ENCODE peak calls at places on chromosomes 2 and 18, in five cellular contexts. Y, W, N, K and I are unnamed samples.

GRCh38 chr2:134625311-134625710 is 93.5 kb downstream of the TMEM163 start:
- DNase-seq in Y (no peak), W (no peak), N (no peak), K (no peak), I (no peak)

GRCh38 chr2:205694256-205694655 is 12.0 kb downstream of the NRP2 start:
- DNase-seq in Y (no peak), W (no peak), N (no peak), K (no peak), I (no peak)

GRCh38 chr2:28054916-28055315 is 164.4 kb downstream of the BABAM2 start:
- DNase-seq in Y (no peak), W (no peak), N (peak), K (no peak), I (no peak)

GRCh38 chr2:41598161-41598894 is 449.5 kb upstream of the PKDCC start:
- DNase-seq in Y (no peak), W (no peak), N (peak), K (no peak), I (no peak)

GRCh38 chr2:56047136-56047535 is 123.6 kb upstream of the EFEMP1 start:
- DNase-seq in Y (no peak), W (no peak), N (no peak), K (no peak), I (no peak)

GRCh38 chr18:44117821-44118220 is 562.9 kb upstream of the SETBP1 start:
- DNase-seq in Y (no peak), W (no peak), N (no peak), K (no peak), I (no peak)

GRCh38 chr2:128451084-128451483 is 132.4 kb upstream of the HS6ST1 start:
- DNase-seq in Y (no peak), W (no peak), N (no peak), K (no peak), I (no peak)

GRCh38 chr2:68319397-68320117 is at the start of gene CNRIP1:
- DNase-seq in Y (peak), W (peak), N (peak), K (peak), I (no peak)

GRCh38 chr18:8894823-8895222 is 189.5 kb downstream of the MTCL1 start:
- DNase-seq in Y (no peak), W (no peak), N (no peak), K (no peak), I (no peak)

DNA sequence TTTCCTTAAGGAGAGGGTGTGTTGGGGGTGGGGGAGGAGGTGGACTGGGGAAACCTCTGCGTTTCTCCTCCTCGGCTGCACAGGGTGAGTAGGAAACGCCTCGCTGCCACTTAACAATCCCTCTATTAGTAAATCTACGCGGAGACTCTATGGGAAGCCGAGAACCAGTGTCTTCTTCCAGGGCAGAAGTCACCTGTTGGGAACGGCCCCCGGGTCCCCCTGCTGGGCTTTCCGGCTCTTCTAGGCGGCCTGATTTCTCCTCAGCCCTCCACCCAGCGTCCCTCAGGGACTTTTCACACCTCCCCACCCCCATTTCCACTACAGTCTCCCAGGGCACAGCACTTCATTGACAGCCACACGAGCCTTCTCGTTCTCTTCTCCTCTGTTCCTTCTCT is 2.1 kb upstream of the SP9 start:
- DNase-seq in Y (no peak), W (no peak), N (no peak), K (no peak), I (no peak)
- H3K4me3 ChIP-seq in Y (no peak), W (no peak), N (no peak), K (no peak), I (no peak)

GRCh38 chr2:120347387-120348010 is 1.6 kb downstream of the INHBB start:
- DNase-seq in Y (no peak), W (no peak), N (no peak), K (no peak), I (no peak)
- H3K4me3 ChIP-seq in Y (peak), W (no peak), N (no peak), K (no peak), I (no peak)

GRCh38 chr2:26401739-26402541 is at the start of gene DRC1:
- DNase-seq in Y (peak), W (peak), N (peak), K (no peak), I (no peak)
- H3K4me3 ChIP-seq in Y (peak), W (no peak), N (peak), K (no peak), I (peak)

GRCh38 chr2:162016080-162016479 is 57.9 kb downstream of the DPP4 start:
- DNase-seq in Y (no peak), W (no peak), N (no peak), K (no peak), I (no peak)

GRCh38 chr2:162014751-162015150 is 59.3 kb downstream of the DPP4 start:
- DNase-seq in Y (no peak), W (no peak), N (peak), K (no peak), I (no peak)

GRCh38 chr2:162012565-162012869 is 61.5 kb downstream of the DPP4 start:
- DNase-seq in Y (no peak), W (no peak), N (no peak), K (no peak), I (no peak)

GRCh38 chr2:162011718-162012564 is 62.1 kb downstream of the DPP4 start:
- DNase-seq in Y (no peak), W (peak), N (no peak), K (peak), I (no peak)

GRCh38 chr2:162013514-162014205 is 60.4 kb downstream of the DPP4 start:
- DNase-seq in Y (no peak), W (no peak), N (no peak), K (no peak), I (no peak)
- H3K4me3 ChIP-seq in Y (no peak), W (no peak), N (no peak), K (peak), I (no peak)

DNA sequence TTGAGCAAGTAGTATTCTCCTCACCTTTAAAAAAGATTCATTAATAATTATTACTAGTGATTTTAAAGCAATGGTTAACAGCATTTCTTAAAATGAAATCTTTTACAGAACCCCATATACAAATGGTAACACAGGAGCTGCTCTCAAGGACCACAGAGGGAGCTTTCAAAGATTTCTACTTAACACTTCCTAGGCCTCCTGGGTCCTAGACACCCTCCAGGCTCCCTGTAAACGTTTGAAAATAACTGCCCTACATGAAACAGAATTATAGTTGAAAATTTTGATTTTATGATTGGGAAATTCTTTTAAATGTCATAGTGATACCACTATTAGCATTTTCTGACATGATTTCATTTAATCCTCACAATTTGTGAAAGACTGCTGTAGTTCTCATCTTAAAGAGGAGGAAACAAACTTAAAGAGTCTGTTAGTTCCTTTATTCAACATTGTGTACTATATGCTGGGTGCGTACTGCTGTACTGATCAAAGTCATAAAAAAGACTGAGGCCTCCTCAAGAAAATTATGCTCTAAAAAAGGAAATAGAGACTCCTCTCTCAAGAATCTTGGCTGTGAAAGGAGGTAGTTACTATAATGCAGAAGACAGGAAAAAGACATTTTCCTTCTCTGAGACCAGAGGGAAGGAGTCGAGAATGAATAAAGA is 10.6 kb downstream of the CUL3 start:
- DNase-seq in Y (no peak), W (no peak), N (no peak), K (no peak), I (no peak)
- H3K4me3 ChIP-seq in Y (no peak), W (no peak), N (no peak), K (peak), I (no peak)

GRCh38 chr2:9018109-9018508 is 14.6 kb upstream of the MBOAT2 start:
- DNase-seq in Y (no peak), W (no peak), N (no peak), K (no peak), I (no peak)
- H3K4me3 ChIP-seq in Y (no peak), W (no peak), N (no peak), K (no peak), I (no peak)

DNA sequence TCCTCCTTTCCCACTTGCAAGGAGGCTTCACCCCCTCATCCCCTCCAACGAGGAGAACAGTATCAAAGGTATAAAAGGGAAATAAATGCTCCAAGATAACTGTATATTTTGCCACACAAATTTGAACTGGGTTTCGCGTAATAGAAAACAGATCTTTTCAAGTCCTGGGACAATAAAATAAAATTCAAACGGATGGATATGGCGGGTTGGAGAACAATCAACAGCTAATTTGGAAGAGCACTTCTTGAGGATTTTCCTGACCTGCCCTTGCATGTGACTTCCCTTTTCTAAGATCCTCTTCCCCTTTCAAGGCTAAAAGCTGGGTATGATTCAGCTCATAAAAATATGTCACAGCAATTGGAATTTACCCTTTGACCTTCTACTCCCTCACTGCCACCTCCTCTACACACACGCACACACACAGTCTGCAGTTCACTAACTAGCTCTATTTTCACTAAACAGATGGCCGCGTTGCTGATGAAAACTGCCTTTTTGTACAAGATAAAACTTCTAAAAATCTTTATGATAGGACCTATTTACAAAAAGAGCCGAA is 386.9 kb downstream of the FIGN start:
- DNase-seq in Y (no peak), W (peak), N (peak), K (no peak), I (peak)
- H3K4me3 ChIP-seq in Y (peak), W (no peak), N (no peak), K (no peak), I (peak)